ENCODE peak calls at places on chromosomes 16 and 17, in seven cellular contexts. F is CD8-positive, alpha-beta T cell; J is dorsolateral prefrontal cortex; L is cardiac muscle cell; Y is upper lobe of right lung; O is breast epithelium; U is ascending aorta. R is an unnamed sample.

GRCh38 chr16:1991588-1992474 is 2.1 kb downstream of the SYNGR3 start:
- DNase-seq in O (peak; percentile 92), J (peak; percentile 88), Y (peak; percentile 97), F (peak; percentile 96), U (peak; percentile 75), L (peak; percentile 95), R (peak; percentile 97)

GRCh38 chr17:72011561-72011960 is 109.3 kb upstream of the SOX9 start:
- DNase-seq in Y (no peak), O (no peak), J (no peak), L (no peak), F (no peak), U (no peak), R (no peak)

GRCh38 chr17:17779015-17779611 is 57.7 kb downstream of the SREBF1 start:
- DNase-seq in U (no peak), O (no peak), F (no peak), J (no peak), L (no peak), Y (no peak), R (no peak)

GRCh38 chr17:4939554-4939803 is 367 bp downstream of the SLC25A11 start:
- DNase-seq in U (no peak), O (no peak), F (no peak), J (no peak), Y (peak; percentile 78), L (no peak), R (peak; percentile 84)

GRCh38 chr16:15592324-15592723 is 50.6 kb downstream of the MARF1 start:
- DNase-seq in U (no peak), O (no peak), J (no peak), Y (no peak), L (no peak), F (peak; percentile 30), R (no peak)

GRCh38 chr17:32318071-32318470 is 23.9 kb downstream of the C17orf75 start:
- DNase-seq in O (no peak), F (no peak), Y (no peak), L (no peak), J (no peak), U (no peak), R (no peak)

GRCh38 chr16:67029249-67030096 is 524 bp downstream of the CBFB start:
- DNase-seq in O (peak; percentile 62), L (peak; percentile 68), J (no peak), Y (peak; percentile 86), F (peak; percentile 46), U (no peak), R (peak; percentile 84)

GRCh38 chr17:7014995-7015586 is 2.7 kb downstream of the RNASEK start:
- DNase-seq in Y (no peak), U (no peak), F (peak; percentile 56), L (peak; percentile 66), J (no peak), O (no peak), R (peak; percentile 93)

GRCh38 chr16:76265434-76266045 is 11.7 kb upstream of the CNTNAP4 start:
- DNase-seq in Y (no peak), O (no peak), J (no peak), L (peak; percentile 46), U (no peak), F (no peak), R (no peak)

GRCh38 chr16:67881557-67882220 is 3.0 kb upstream of the NRN1L start:
- DNase-seq in Y (no peak), O (no peak), F (no peak), U (no peak), J (peak; percentile 78), L (no peak), R (no peak)

GRCh38 chr16:86919073-86919472 is 340.7 kb downstream of the FOXL1 start:
- DNase-seq in J (no peak), O (no peak), L (no peak), Y (no peak), F (no peak), U (no peak), R (no peak)

GRCh38 chr17:62064791-62065563 is at the start of gene MED13:
- DNase-seq in L (peak; percentile 44), F (peak; percentile 51), U (peak; percentile 17), J (peak; percentile 58), Y (peak; percentile 89), O (peak; percentile 57), R (peak; percentile 83)

GRCh38 chr16:53435066-53435688 is 906 bp downstream of the RBL2 start:
- DNase-seq in U (peak; percentile 41), O (peak; percentile 70), F (peak; percentile 54), Y (peak; percentile 77), J (peak; percentile 77), L (peak; percentile 90), R (peak; percentile 83)

GRCh38 chr17:77286641-77287431 is 146.1 kb downstream of the SEC14L1 start:
- DNase-seq in O (peak; percentile 90), Y (peak; percentile 85), J (no peak), U (no peak), L (peak; percentile 93), F (no peak), R (peak; percentile 88)

GRCh38 chr16:85539084-85539483 is 74.0 kb upstream of the GSE1 start:
- DNase-seq in U (no peak), Y (no peak), L (no peak), F (no peak), J (no peak), O (no peak), R (no peak)

GRCh38 chr16:77220427-77220826 is 21.2 kb downstream of the SYCE1L start:
- DNase-seq in J (no peak), F (no peak), L (no peak), O (no peak), Y (no peak), U (no peak), R (no peak)

GRCh38 chr16:17222756-17223411 is 247.9 kb downstream of the XYLT1 start:
- DNase-seq in L (no peak), Y (no peak), F (no peak), U (no peak), O (no peak), J (no peak), R (no peak)

GRCh38 chr17:72613411-72614292 is 478.8 kb downstream of the SLC39A11 start:
- DNase-seq in L (peak; percentile 67), U (no peak), Y (no peak), F (no peak), O (no peak), J (no peak), R (no peak)

GRCh38 chr17:3896108-3897099 is 3.6 kb upstream of the CAMKK1 start:
- DNase-seq in J (no peak), U (no peak), F (no peak), L (no peak), Y (no peak), O (no peak), R (no peak)

GRCh38 chr17:44840936-44841335 is 6.7 kb upstream of the HIGD1B start:
- DNase-seq in Y (no peak), L (no peak), J (no peak), F (no peak), O (no peak), U (no peak), R (no peak)

GRCh38 chr16:69073181-69073669 is 32.2 kb upstream of the HAS3 start:
- DNase-seq in Y (no peak), O (no peak), F (no peak), U (no peak), L (peak; percentile 80), J (no peak), R (no peak)

GRCh38 chr16:3519581-3519980 is 18.8 kb downstream of the CLUAP1 start:
- DNase-seq in F (no peak), J (no peak), U (no peak), L (no peak), O (no peak), Y (no peak), R (no peak)

GRCh38 chr17:39739885-39740356 is 2.2 kb downstream of the GRB7 start:
- DNase-seq in U (no peak), J (no peak), Y (no peak), F (no peak), O (no peak), L (no peak), R (no peak)

DNA sequence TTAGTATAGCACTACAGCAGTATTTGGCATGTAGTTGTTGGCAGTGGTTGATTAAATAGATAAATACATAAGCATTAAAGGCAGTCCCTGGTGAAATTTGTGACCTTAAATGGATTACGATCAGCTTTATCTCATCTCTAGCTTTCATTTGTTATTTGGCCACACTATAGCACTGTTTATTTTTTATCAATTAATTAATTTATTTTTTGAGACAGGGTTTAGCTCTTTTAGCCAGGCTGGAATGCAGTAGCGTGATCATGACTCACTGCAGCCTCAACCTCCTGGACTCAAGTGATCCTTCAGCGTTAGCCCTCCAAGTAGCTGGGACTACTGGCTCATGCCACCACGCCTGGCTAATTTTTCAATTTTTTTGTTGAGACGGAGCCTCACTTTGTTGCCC is 18.7 kb upstream of the ARHGAP17 start:
- DNase-seq in O (no peak), U (no peak), F (no peak), J (no peak), L (peak; percentile 57), Y (no peak), R (no peak)
- H3K4me3 ChIP-seq in O (no peak overlapping the region), U (no peak overlapping the region), F (no peak overlapping the region), J (no peak overlapping the region), L (no peak overlapping the region), Y (no peak overlapping the region), R (no peak overlapping the region)

DNA sequence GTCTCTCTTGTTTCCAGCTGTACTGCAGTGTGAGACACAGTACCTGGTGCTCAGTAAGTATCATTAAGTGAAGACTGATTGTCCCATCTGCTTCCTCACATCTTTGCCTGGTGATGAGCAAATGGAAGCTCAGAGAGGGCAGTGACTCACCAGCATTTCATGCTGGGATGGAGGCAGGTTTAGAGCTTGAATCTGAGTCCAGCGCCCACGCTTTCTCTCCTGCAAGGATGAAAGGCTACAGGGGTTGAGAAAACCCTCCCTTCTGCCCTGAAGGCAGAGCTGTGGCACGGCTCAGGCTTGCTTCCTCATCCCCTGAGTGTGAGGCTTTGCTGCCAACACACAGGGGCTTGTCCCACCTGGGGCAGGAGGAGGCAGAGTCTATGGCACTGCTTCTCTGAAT is 1.5 kb upstream of the RNF112 start:
- DNase-seq in Y (no peak), O (no peak), L (peak; percentile 48), F (no peak), J (no peak), U (no peak), R (no peak)
- H3K27ac ChIP-seq in Y (no peak overlapping the region), O (no peak overlapping the region), L (no peak overlapping the region), F (no peak overlapping the region), J (no peak overlapping the region), U (no peak overlapping the region), R (no peak overlapping the region)

DNA sequence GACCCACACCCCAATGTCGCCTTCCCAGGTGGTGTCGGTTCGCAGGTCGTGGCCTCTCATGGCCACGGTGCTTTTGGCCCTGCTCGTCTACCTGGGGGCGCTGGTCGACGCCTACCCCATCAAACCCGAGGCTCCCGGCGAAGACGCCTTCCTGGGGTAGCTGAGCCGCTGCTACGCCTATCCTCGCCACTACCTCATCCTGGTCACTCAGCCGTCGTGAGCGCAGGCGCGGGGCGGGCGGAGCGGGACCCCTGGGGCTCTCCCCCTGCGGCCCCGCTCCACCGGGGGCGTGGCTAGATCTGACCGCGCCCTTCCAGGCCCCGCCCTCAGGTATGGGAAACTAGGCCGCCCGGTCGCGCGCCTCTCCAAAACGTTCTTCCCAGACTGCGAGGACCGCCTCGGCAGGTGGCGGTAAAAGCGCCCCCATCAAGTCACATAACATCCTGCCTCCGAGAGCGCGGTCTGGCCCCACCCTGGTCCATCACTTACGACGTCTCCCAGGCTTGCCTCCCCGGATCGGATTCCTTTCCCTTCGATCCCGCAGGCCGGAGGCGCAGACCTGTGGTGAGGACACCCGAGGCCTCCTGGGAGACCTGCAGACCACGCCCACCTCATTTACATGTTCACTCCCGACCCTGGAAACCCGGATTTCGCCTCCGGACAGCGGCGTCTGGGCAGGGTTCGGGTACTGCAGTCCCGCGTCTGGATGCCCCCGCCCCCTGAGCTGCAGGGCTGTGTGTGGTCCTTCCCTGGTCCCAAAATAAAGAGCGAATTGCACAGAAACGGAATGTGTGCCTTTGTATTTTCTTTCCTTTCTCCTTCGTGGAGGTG is 91.5 kb upstream of the TMEM97 start:
- DNase-seq in O (peak; percentile 84), U (no peak), F (no peak), L (peak; percentile 44), Y (peak; percentile 91), J (no peak), R (no peak)
- TF ChIP-seq CTCF in O (no peak), U (no peak), F (no peak), L (no peak), Y (no peak), J (no peak), R (no peak)

GRCh38 chr17:8153957-8154607 is 1.9 kb upstream of the PER1 start:
- DNase-seq in Y (peak; percentile 100), U (peak; percentile 99), J (peak; percentile 95), F (peak; percentile 84), L (peak; percentile 100), O (peak; percentile 100), R (peak; percentile 100)
- H3K4me3 ChIP-seq in Y (peak overlapping the region; percentile 82), U (peak overlapping the region; percentile 90), J (peak overlapping the region; percentile 83), F (peak overlapping the region; percentile 90), L (peak overlapping the region; percentile 11), O (peak overlapping the region; percentile 90), R (peak overlapping the region; percentile 98)

R was measured in suprapubic skin.